ENCODE peak calls at places on chromosomes 2 and 18, in five cellular contexts. U is H1, P is A549, D is GM12878, O is HepG2. K is an unnamed sample.

GRCh38 chr18:36155960-36156757 is 26.5 kb downstream of the ELP2 start:
- DNase-seq in O (no peak), P (no peak), U (no peak), D (no peak), K (no peak)

GRCh38 chr2:183605440-183605839 is 481.2 kb downstream of the NUP35 start:
- DNase-seq in D (no peak), U (no peak), P (no peak), O (no peak), K (no peak)

GRCh38 chr2:51919395-51919794 is 887.5 kb upstream of the NRXN1 start:
- DNase-seq in O (no peak), D (no peak), U (no peak), P (no peak), K (no peak)

GRCh38 chr18:37997695-37998094 is 432.1 kb upstream of the CELF4 start:
- DNase-seq in O (no peak), D (no peak), P (no peak), U (no peak), K (no peak)

GRCh38 chr2:68698567-68699377 is 35.8 kb upstream of the ARHGAP25 start:
- DNase-seq in O (no peak), P (no peak), U (no peak), D (no peak), K (no peak)

GRCh38 chr2:35973132-35973736 is 382.3 kb upstream of the CRIM1 start:
- DNase-seq in O (peak; percentile 46), U (no peak), P (peak; percentile 7), D (no peak), K (no peak)

GRCh38 chr2:34096552-34097171 is 497.6 kb upstream of the FAM98A start:
- DNase-seq in O (peak; percentile 53), U (peak; percentile 58), D (peak; percentile 24), P (peak; percentile 19), K (peak; percentile 14)

GRCh38 chr2:85018049-85018447 is 47.1 kb downstream of the KCMF1 start:
- DNase-seq in O (no peak), P (no peak), U (no peak), D (no peak), K (no peak)

GRCh38 chr2:109473616-109474318 is 140.0 kb downstream of the SEPTIN10 start:
- DNase-seq in D (no peak), P (no peak), U (no peak), O (no peak), K (no peak)

GRCh38 chr18:39702888-39703287 is 2137.3 kb upstream of the CELF4 start:
- DNase-seq in U (no peak), D (no peak), O (no peak), P (no peak), K (no peak)

GRCh38 chr2:148996805-148997204 is 41.7 kb upstream of the LYPD6B start:
- DNase-seq in D (no peak), O (no peak), U (no peak), P (no peak), K (no peak)

DNA sequence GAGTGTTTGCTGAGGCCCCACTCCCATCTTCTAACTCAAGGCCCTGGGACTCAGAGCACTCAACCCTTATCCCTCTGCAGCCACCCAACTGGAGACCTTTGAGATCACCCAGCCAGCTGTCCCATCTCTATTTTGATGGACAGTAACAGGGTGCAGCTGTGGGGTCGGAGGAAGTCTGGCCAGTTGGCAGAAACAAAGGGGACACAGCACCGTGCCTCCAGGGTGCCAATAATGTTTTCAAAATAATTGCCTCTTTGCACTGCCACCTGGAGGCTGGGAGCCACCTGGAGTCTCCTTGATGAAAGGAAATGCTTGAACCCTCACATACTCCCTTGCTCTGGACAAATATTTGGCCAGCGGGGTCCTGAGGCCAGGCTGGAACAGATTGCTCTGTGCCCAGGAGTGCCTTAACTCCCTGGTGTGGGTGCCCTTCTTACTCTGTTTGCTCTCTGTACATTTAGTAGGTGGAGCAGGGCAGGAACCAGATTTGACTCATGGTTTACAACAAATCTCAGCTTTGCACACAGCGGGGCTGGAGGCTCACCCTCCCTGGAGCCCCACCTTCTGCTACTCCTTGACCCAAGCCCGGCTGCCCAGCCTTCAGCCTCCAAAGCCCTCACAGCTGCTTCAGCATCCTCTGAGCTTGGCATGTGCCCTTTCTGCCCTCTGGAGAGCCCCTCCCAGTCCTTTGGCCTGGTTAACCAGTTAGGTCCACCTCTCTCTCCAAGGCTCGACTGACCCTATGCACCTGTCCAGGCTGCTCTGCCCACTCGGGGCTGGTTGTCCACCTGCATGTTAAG is 17.2 kb downstream of the MAL start:
- DNase-seq in D (no peak), O (no peak), U (no peak), P (no peak), K (no peak)
- TF ChIP-seq KDM1A in D (no peak), O (no peak), U (no peak), P (no peak), K (no peak)

GRCh38 chr2:239593965-239594771 is 193.3 kb upstream of the HDAC4 start:
- DNase-seq in P (no peak), O (no peak), U (peak; percentile 33), D (no peak), K (no peak)
- TF ChIP-seq KDM1A in P (no peak), O (no peak), U (no peak), D (no peak), K (no peak)

GRCh38 chr2:136305517-136306192 is 187.7 kb upstream of the CXCR4 start:
- DNase-seq in U (no peak), D (no peak), P (no peak), O (no peak), K (no peak)
- TF ChIP-seq KDM1A in U (no peak), D (no peak), P (no peak), O (no peak), K (no peak)

GRCh38 chr2:128624956-128625355 is 306.3 kb upstream of the HS6ST1 start:
- DNase-seq in D (no peak), U (no peak), P (no peak), O (no peak), K (no peak)
- TF ChIP-seq KDM1A in D (no peak), U (no peak), P (no peak), O (no peak), K (no peak)

GRCh38 chr2:106030287-106031268 is 163.5 kb downstream of the UXS1 start:
- DNase-seq in O (peak; percentile 90), P (no peak), D (no peak), U (no peak), K (no peak)
- TF ChIP-seq KDM1A in O (peak; percentile 97), P (no peak), D (no peak), U (no peak), K (no peak)

GRCh38 chr2:96147593-96148201 is 2.5 kb upstream of the DUSP2 start:
- DNase-seq in D (no peak), U (no peak), P (no peak), O (no peak), K (no peak)
- TF ChIP-seq KDM1A in D (no peak), U (no peak), P (no peak), O (no peak), K (no peak)

DNA sequence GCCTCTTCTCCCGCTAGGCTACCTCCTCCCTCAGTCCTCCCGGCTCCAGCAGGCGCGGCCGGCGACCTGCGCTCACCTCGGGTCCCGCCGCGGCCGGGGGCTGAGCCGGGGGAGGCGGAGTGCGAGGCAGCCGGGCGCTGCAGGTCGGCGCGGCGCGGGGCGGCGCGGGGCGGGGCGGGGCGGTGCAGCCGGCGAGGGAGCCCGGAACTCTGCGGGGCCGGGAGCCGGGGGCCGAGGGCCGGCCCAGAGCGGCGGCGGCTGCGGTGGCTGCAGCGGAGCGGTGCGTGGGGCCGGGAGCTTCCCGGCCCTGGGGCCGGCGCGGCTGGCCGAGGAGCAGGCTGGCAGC is 437 bp downstream of the ACVR1 start:
- DNase-seq in P (peak; percentile 27), U (no peak), D (no peak), O (peak; percentile 18), K (peak; percentile 79)
- TF ChIP-seq KDM1A in P (no peak), U (no peak), D (no peak), O (no peak), K (no peak)

GRCh38 chr18:48928787-48929186 is 22.0 kb downstream of the SMAD7 start:
- DNase-seq in O (peak; percentile 65), D (peak; percentile 72), P (no peak), U (no peak), K (no peak)
- TF ChIP-seq KDM1A in O (no peak), D (no peak), P (no peak), U (no peak), K (no peak)

GRCh38 chr2:186862869-186863709 is 14.1 kb upstream of the ZSWIM2 start:
- DNase-seq in D (no peak), U (no peak), O (peak; percentile 23), P (peak; percentile 13), K (peak; percentile 59)
- TF ChIP-seq KDM1A in D (no peak), U (no peak), O (no peak), P (no peak), K (no peak)